ENCODE peak calls at places on chromosomes 6 and 20, in eight cellular contexts. One of them, this sample, is unnamed.
A peak's percentile ranks its signal among the peaks of the same experiment; 100 is the strongest.

GRCh38 chr20:49477200-49477599 is 5.3 kb downstream of the KCNB1 start:
- DNase-seq in fibroblast of lung: no peak
- DNase-seq in GM23338: peak; percentile 30
- DNase-seq in choroid plexus epithelial cell: no peak
- DNase-seq in neural crest cell: no peak
- DNase-seq in nephron progenitor cell: no peak
- DNase-seq in foreskin fibroblast: no peak
- DNase-seq in progenitor cell of endocrine pancreas: no peak
- DNase-seq in this sample: no peak

GRCh38 chr20:51894619-51895018 is 92.3 kb upstream of the SALL4 start:
- DNase-seq in fibroblast of lung: no peak
- DNase-seq in GM23338: no peak
- DNase-seq in choroid plexus epithelial cell: no peak
- DNase-seq in neural crest cell: no peak
- DNase-seq in nephron progenitor cell: no peak
- DNase-seq in foreskin fibroblast: no peak
- DNase-seq in progenitor cell of endocrine pancreas: no peak
- DNase-seq in this sample: no peak

GRCh38 chr6:41937881-41938574 is 3.6 kb downstream of the CCND3 start:
- DNase-seq in fibroblast of lung: no peak
- DNase-seq in GM23338: no peak
- DNase-seq in choroid plexus epithelial cell: peak; percentile 15
- DNase-seq in neural crest cell: no peak
- DNase-seq in nephron progenitor cell: no peak
- DNase-seq in foreskin fibroblast: no peak
- DNase-seq in progenitor cell of endocrine pancreas: no peak
- DNase-seq in this sample: no peak

GRCh38 chr6:12363651-12364381 is 73.7 kb downstream of the EDN1 start:
- DNase-seq in fibroblast of lung: no peak
- DNase-seq in GM23338: no peak
- DNase-seq in choroid plexus epithelial cell: no peak
- DNase-seq in neural crest cell: no peak
- DNase-seq in nephron progenitor cell: no peak
- DNase-seq in foreskin fibroblast: no peak
- DNase-seq in progenitor cell of endocrine pancreas: no peak
- DNase-seq in this sample: no peak

GRCh38 chr6:75103411-75103810 is 102.4 kb downstream of the COL12A1 start:
- DNase-seq in fibroblast of lung: no peak
- DNase-seq in GM23338: no peak
- DNase-seq in choroid plexus epithelial cell: no peak
- DNase-seq in neural crest cell: no peak
- DNase-seq in nephron progenitor cell: no peak
- DNase-seq in foreskin fibroblast: no peak
- DNase-seq in progenitor cell of endocrine pancreas: no peak
- DNase-seq in this sample: no peak

GRCh38 chr6:63349401-63349800 is 29.6 kb upstream of the LGSN start:
- DNase-seq in fibroblast of lung: no peak
- DNase-seq in GM23338: no peak
- DNase-seq in choroid plexus epithelial cell: no peak
- DNase-seq in neural crest cell: no peak
- DNase-seq in nephron progenitor cell: no peak
- DNase-seq in foreskin fibroblast: no peak
- DNase-seq in progenitor cell of endocrine pancreas: no peak
- DNase-seq in this sample: no peak

GRCh38 chr6:109382576-109383437 is 540 bp upstream of the CD164 start:
- DNase-seq in fibroblast of lung: peak; percentile 94
- DNase-seq in GM23338: peak; percentile 96
- DNase-seq in choroid plexus epithelial cell: peak; percentile 97
- DNase-seq in neural crest cell: peak; percentile 81
- DNase-seq in nephron progenitor cell: peak; percentile 85
- DNase-seq in foreskin fibroblast: peak; percentile 90
- DNase-seq in progenitor cell of endocrine pancreas: peak; percentile 77
- DNase-seq in this sample: peak; percentile 97

GRCh38 chr20:45235995-45236394 is 14.8 kb downstream of the SEMG2 start:
- DNase-seq in fibroblast of lung: no peak
- DNase-seq in GM23338: peak; percentile 79
- DNase-seq in choroid plexus epithelial cell: no peak
- DNase-seq in neural crest cell: no peak
- DNase-seq in nephron progenitor cell: no peak
- DNase-seq in foreskin fibroblast: no peak
- DNase-seq in progenitor cell of endocrine pancreas: no peak
- DNase-seq in this sample: no peak

GRCh38 chr6:37779111-37779800 is 40.3 kb upstream of the ZFAND3 start:
- DNase-seq in fibroblast of lung: peak; percentile 22
- DNase-seq in GM23338: no peak
- DNase-seq in choroid plexus epithelial cell: no peak
- DNase-seq in neural crest cell: no peak
- DNase-seq in nephron progenitor cell: no peak
- DNase-seq in foreskin fibroblast: no peak
- DNase-seq in progenitor cell of endocrine pancreas: no peak
- DNase-seq in this sample: no peak

GRCh38 chr6:89321571-89321970 is 6.5 kb upstream of the GABRR2 start:
- DNase-seq in fibroblast of lung: no peak
- DNase-seq in GM23338: no peak
- DNase-seq in choroid plexus epithelial cell: no peak
- DNase-seq in neural crest cell: no peak
- DNase-seq in nephron progenitor cell: no peak
- DNase-seq in foreskin fibroblast: no peak
- DNase-seq in progenitor cell of endocrine pancreas: no peak
- DNase-seq in this sample: no peak

GRCh38 chr6:161044335-161044734 is 52.8 kb downstream of the MAP3K4 start:
- DNase-seq in fibroblast of lung: peak; percentile 31
- DNase-seq in GM23338: no peak
- DNase-seq in choroid plexus epithelial cell: no peak
- DNase-seq in neural crest cell: no peak
- DNase-seq in nephron progenitor cell: no peak
- DNase-seq in foreskin fibroblast: no peak
- DNase-seq in progenitor cell of endocrine pancreas: no peak
- DNase-seq in this sample: no peak

GRCh38 chr20:41329435-41330342 is 10.9 kb upstream of the LPIN3 start:
- DNase-seq in fibroblast of lung: peak; percentile 99
- DNase-seq in GM23338: no peak
- DNase-seq in choroid plexus epithelial cell: peak; percentile 95
- DNase-seq in neural crest cell: no peak
- DNase-seq in nephron progenitor cell: no peak
- DNase-seq in foreskin fibroblast: peak; percentile 100
- DNase-seq in progenitor cell of endocrine pancreas: no peak
- DNase-seq in this sample: peak; percentile 96

GRCh38 chr6:127554435-127555006 is 22.5 kb upstream of the C6orf58 start:
- DNase-seq in fibroblast of lung: peak; percentile 40
- DNase-seq in GM23338: peak; percentile 75
- DNase-seq in choroid plexus epithelial cell: peak; percentile 57
- DNase-seq in neural crest cell: no peak
- DNase-seq in nephron progenitor cell: no peak
- DNase-seq in foreskin fibroblast: peak; percentile 23
- DNase-seq in progenitor cell of endocrine pancreas: no peak
- DNase-seq in this sample: peak; percentile 34

GRCh38 chr20:61776491-61776890 is 289.2 kb downstream of the TAF4 start:
- DNase-seq in fibroblast of lung: no peak
- DNase-seq in GM23338: no peak
- DNase-seq in choroid plexus epithelial cell: no peak
- DNase-seq in neural crest cell: no peak
- DNase-seq in nephron progenitor cell: no peak
- DNase-seq in foreskin fibroblast: no peak
- DNase-seq in progenitor cell of endocrine pancreas: no peak
- DNase-seq in this sample: no peak

DNA sequence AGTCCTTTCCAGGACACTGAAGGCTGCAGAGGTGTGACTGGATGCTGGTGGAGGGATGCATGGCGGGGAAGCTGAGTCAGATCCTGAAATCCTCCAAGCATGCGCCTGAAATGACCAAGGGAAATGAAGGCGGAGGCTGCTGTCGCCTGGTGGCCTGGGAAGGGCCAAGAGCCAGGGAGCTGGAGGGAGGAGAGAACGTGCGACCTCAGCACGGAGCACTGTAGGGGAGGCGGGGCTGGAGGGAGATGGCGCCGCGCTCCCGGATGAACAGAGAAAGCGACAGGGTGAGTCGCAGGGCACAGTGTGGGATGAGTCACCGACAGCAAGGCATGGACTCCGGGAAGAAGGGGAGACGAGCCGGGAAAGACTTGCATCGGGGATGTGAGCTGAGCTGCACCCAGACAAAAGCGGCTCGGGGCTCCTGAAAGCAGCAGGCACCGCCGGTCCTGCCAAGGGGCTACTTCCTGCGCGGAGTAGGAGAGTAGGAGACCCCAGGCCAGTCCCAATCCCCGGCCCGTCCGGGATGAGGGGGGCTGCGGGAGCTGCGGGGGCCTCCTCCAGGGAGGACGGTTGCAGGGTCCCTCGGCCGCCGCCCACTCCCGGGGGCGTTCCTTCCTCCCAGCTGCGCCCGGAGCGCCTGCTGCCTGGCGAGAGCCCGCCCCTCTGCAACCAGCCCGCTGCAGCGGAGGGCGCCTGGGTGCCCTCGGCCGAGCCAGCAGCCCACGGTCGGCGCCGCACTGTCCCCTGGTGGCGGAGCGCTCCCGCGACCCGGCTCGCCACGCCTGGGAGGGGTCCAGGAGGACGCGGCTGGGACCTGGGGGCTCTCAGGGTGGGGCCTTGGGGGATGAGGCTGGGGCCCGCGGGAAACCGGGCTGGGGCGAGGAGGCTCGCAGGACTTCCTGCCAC is 11.0 kb upstream of the NQO2 start:
- DNase-seq in fibroblast of lung: peak; percentile 96
- DNase-seq in GM23338: peak; percentile 90
- DNase-seq in choroid plexus epithelial cell: peak; percentile 83
- DNase-seq in neural crest cell: peak; percentile 89
- DNase-seq in nephron progenitor cell: peak; percentile 93
- DNase-seq in foreskin fibroblast: peak; percentile 98
- DNase-seq in progenitor cell of endocrine pancreas: peak; percentile 88
- DNase-seq in this sample: peak; percentile 95
- TF ChIP-seq CTCF in fibroblast of lung: peak; percentile 66
- TF ChIP-seq CTCF in GM23338: peak; percentile 89
- TF ChIP-seq CTCF in choroid plexus epithelial cell: peak; percentile 53
- TF ChIP-seq CTCF in neural crest cell: peak; percentile 87
- TF ChIP-seq CTCF in nephron progenitor cell: peak; percentile 81
- TF ChIP-seq CTCF in foreskin fibroblast: peak; percentile 70
- TF ChIP-seq CTCF in progenitor cell of endocrine pancreas: peak; percentile 81
- TF ChIP-seq CTCF in this sample: peak; percentile 72

GRCh38 chr20:53291548-53291947 is 302.1 kb downstream of the ZNF217 start:
- DNase-seq in fibroblast of lung: no peak
- DNase-seq in GM23338: peak; percentile 79
- DNase-seq in choroid plexus epithelial cell: no peak
- DNase-seq in neural crest cell: peak; percentile 13
- DNase-seq in nephron progenitor cell: peak; percentile 10
- DNase-seq in foreskin fibroblast: no peak
- DNase-seq in progenitor cell of endocrine pancreas: no peak
- DNase-seq in this sample: no peak
- TF ChIP-seq CTCF in fibroblast of lung: no peak
- TF ChIP-seq CTCF in GM23338: peak; percentile 75
- TF ChIP-seq CTCF in choroid plexus epithelial cell: peak; percentile 18
- TF ChIP-seq CTCF in neural crest cell: peak; percentile 44
- TF ChIP-seq CTCF in nephron progenitor cell: peak; percentile 18
- TF ChIP-seq CTCF in foreskin fibroblast: no peak
- TF ChIP-seq CTCF in progenitor cell of endocrine pancreas: peak; percentile 40
- TF ChIP-seq CTCF in this sample: no peak

DNA sequence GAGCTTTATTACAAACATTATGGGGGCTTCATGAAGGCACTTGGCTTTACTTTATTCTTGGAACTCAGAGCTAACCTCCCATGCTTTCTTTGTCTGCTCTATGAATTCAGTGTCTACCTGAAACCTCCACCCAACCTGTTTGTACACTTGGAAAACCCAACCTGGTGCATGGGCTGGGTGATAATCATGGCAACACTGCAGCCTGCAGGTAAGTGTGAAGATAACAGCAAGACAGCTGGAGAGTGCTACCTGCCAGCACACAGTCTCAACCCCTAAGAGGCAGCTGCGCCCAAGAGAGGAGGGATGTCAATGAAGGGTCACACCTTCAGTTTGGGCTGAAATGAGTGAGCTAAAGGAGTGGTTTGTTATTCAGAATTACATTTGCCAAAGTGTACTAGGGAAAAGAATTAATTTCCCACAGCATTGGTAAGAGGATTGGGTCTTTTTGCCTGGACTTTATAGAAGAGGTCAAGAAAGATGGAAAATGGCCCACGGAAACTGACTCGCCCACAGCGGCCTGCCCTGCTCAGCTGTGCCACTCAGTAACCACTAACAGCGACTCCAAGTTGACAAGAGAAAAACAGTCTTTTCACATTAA is 24.4 kb downstream of the FOXQ1 start:
- DNase-seq in fibroblast of lung: no peak
- DNase-seq in GM23338: peak; percentile 66
- DNase-seq in choroid plexus epithelial cell: peak; percentile 41
- DNase-seq in neural crest cell: no peak
- DNase-seq in nephron progenitor cell: no peak
- DNase-seq in foreskin fibroblast: no peak
- DNase-seq in progenitor cell of endocrine pancreas: peak; percentile 55
- DNase-seq in this sample: no peak
- TF ChIP-seq CTCF in fibroblast of lung: no peak
- TF ChIP-seq CTCF in GM23338: peak; percentile 84
- TF ChIP-seq CTCF in choroid plexus epithelial cell: peak; percentile 55
- TF ChIP-seq CTCF in neural crest cell: no peak
- TF ChIP-seq CTCF in nephron progenitor cell: peak; percentile 18
- TF ChIP-seq CTCF in foreskin fibroblast: peak; percentile 19
- TF ChIP-seq CTCF in progenitor cell of endocrine pancreas: peak; percentile 72
- TF ChIP-seq CTCF in this sample: peak; percentile 33

GRCh38 chr6:55290736-55291135 is 36.5 kb upstream of the GFRAL start:
- DNase-seq in fibroblast of lung: no peak
- DNase-seq in GM23338: no peak
- DNase-seq in choroid plexus epithelial cell: peak; percentile 23
- DNase-seq in neural crest cell: no peak
- DNase-seq in nephron progenitor cell: no peak
- DNase-seq in foreskin fibroblast: no peak
- DNase-seq in progenitor cell of endocrine pancreas: no peak
- DNase-seq in this sample: no peak

DNA sequence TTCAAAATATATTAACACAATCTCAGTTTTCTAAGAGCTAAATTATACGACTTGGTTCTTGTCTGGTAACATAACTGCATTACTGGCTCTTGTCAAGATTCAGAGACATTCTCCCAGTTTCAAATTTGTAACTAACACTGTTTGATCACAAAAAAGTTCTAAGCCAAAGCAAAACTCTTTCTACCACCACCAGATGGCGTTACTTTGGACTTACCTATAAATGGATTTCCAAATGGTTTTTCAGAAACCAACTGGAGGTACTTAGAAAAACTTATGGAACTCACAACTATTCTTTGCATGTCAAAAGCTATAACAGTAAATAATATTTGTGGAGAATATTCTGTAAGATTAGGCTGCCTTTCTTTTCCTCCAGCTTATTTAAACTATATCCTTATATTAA is 34.2 kb upstream of the GFRAL start:
- DNase-seq in fibroblast of lung: no peak
- DNase-seq in GM23338: peak; percentile 67
- DNase-seq in choroid plexus epithelial cell: peak; percentile 70
- DNase-seq in neural crest cell: no peak
- DNase-seq in nephron progenitor cell: no peak
- DNase-seq in foreskin fibroblast: no peak
- DNase-seq in progenitor cell of endocrine pancreas: no peak
- DNase-seq in this sample: peak; percentile 5
- TF ChIP-seq CTCF in fibroblast of lung: peak; percentile 22
- TF ChIP-seq CTCF in GM23338: peak; percentile 56
- TF ChIP-seq CTCF in choroid plexus epithelial cell: peak; percentile 61
- TF ChIP-seq CTCF in neural crest cell: peak; percentile 58
- TF ChIP-seq CTCF in nephron progenitor cell: peak; percentile 22
- TF ChIP-seq CTCF in foreskin fibroblast: peak; percentile 31
- TF ChIP-seq CTCF in progenitor cell of endocrine pancreas: peak; percentile 39
- TF ChIP-seq CTCF in this sample: peak; percentile 25

This sample was measured in astrocyte of the spinal cord.